ENCODE peak calls at places on chromosome 1, in five cellular contexts. P, H, C, A and F are unnamed samples.

GRCh38 chr1:234315588-234315987 is 57.7 kb upstream of the COA6 start:
- DNase-seq in C (no peak), A (no peak), H (no peak), P (no peak), F (no peak)

GRCh38 chr1:9721606-9722377 is 70.3 kb downstream of the PIK3CD start:
- DNase-seq in A (no peak), C (no peak), H (peak; percentile 75), P (peak; percentile 58), F (peak; percentile 84)

GRCh38 chr1:209207701-209208286 is 375.7 kb upstream of the CAMK1G start:
- DNase-seq in C (peak; percentile 49), P (peak; percentile 86), H (no peak), A (no peak), F (no peak)

GRCh38 chr1:228007801-228008341 is 1.1 kb downstream of the WNT3A start:
- DNase-seq in A (no peak), C (no peak), H (no peak), P (no peak), F (no peak)

GRCh38 chr1:179785025-179785424 is 41.9 kb downstream of the FAM163A start:
- DNase-seq in H (no peak), C (peak; percentile 27), A (no peak), P (no peak), F (no peak)

GRCh38 chr1:149906561-149906960 is 7.2 kb downstream of the BOLA1 start:
- DNase-seq in A (no peak), C (no peak), P (no peak), H (no peak), F (no peak)

GRCh38 chr1:179334440-179334839 is 31.3 kb upstream of the AXDND1 start:
- DNase-seq in C (no peak), A (no peak), P (no peak), H (no peak), F (no peak)

GRCh38 chr1:37723390-37724078 is 31.2 kb downstream of the CDCA8 start:
- DNase-seq in P (no peak), H (no peak), C (no peak), A (no peak), F (no peak)

GRCh38 chr1:189616893-189617292 is 860.8 kb downstream of the BRINP3 start:
- DNase-seq in H (no peak), P (no peak), A (no peak), C (peak; percentile 84), F (no peak)

GRCh38 chr1:4149281-4149680 is 249.2 kb upstream of the C1orf174 start:
- DNase-seq in C (no peak), P (no peak), A (no peak), H (no peak), F (no peak)